ENCODE peak calls at places on chromosomes 5 and 9, in ten cellular contexts. One of them, this sample, is unnamed.

GRCh38 chr5:176899946-176900782 is 1.0 kb upstream of the HK3 start:
- DNase-seq in stimulated activated CD8-positive, alpha-beta memory T cell treated with anti-CD3 and anti-CD28 coated beads, Interleukin-4, amount 100 ng/mL, for 4 hours: no peak
- DNase-seq in stimulated activated effector memory CD8-positive, alpha-beta T cell treated with anti-CD3 and anti-CD28 coated beads, Interleukin-12 subunit alpha, Interleukin-12 subunit beta, amount 100 ng/mL, for 72 hours: peak
- DNase-seq in HTR-8/SVneo: no peak
- DNase-seq in AG08395: no peak
- DNase-seq in body of pancreas: no peak
- DNase-seq in SHP77: peak
- DNase-seq in effector memory CD4-positive, alpha-beta T cell: no peak
- DNase-seq in activated T-helper 9 cell treated with anti-CD3 and anti-CD28 coated beads, Interleukin-2, amount 50 U/mL, for 16 hours: no peak
- DNase-seq in activated CD4-positive, alpha-beta T cell treated with anti-CD3 and anti-CD28 coated beads for 36 hours: no peak
- DNase-seq in this sample: no peak

GRCh38 chr9:13088734-13089427 is 190.6 kb downstream of the MPDZ start:
- DNase-seq in AG08395: peak
- DNase-seq in activated CD4-positive, alpha-beta T cell treated with anti-CD3 and anti-CD28 coated beads for 36 hours: peak
- DNase-seq in stimulated activated effector memory CD8-positive, alpha-beta T cell treated with anti-CD3 and anti-CD28 coated beads, Interleukin-12 subunit alpha, Interleukin-12 subunit beta, amount 100 ng/mL, for 72 hours: no peak
- DNase-seq in effector memory CD4-positive, alpha-beta T cell: no peak
- DNase-seq in activated T-helper 9 cell treated with anti-CD3 and anti-CD28 coated beads, Interleukin-2, amount 50 U/mL, for 16 hours: no peak
- DNase-seq in SHP77: no peak
- DNase-seq in stimulated activated CD8-positive, alpha-beta memory T cell treated with anti-CD3 and anti-CD28 coated beads, Interleukin-4, amount 100 ng/mL, for 4 hours: no peak
- DNase-seq in body of pancreas: no peak
- DNase-seq in HTR-8/SVneo: peak
- DNase-seq in this sample: peak

GRCh38 chr5:72436796-72437471 is 70.3 kb downstream of the ZNF366 start:
- DNase-seq in stimulated activated effector memory CD8-positive, alpha-beta T cell treated with anti-CD3 and anti-CD28 coated beads, Interleukin-12 subunit alpha, Interleukin-12 subunit beta, amount 100 ng/mL, for 72 hours: no peak
- DNase-seq in AG08395: no peak
- DNase-seq in effector memory CD4-positive, alpha-beta T cell: no peak
- DNase-seq in SHP77: no peak
- DNase-seq in HTR-8/SVneo: peak
- DNase-seq in body of pancreas: no peak
- DNase-seq in stimulated activated CD8-positive, alpha-beta memory T cell treated with anti-CD3 and anti-CD28 coated beads, Interleukin-4, amount 100 ng/mL, for 4 hours: no peak
- DNase-seq in activated T-helper 9 cell treated with anti-CD3 and anti-CD28 coated beads, Interleukin-2, amount 50 U/mL, for 16 hours: no peak
- DNase-seq in activated CD4-positive, alpha-beta T cell treated with anti-CD3 and anti-CD28 coated beads for 36 hours: no peak
- DNase-seq in this sample: no peak

GRCh38 chr5:98935206-98935605 is 6.4 kb upstream of the CHD1 start:
- DNase-seq in effector memory CD4-positive, alpha-beta T cell: no peak
- DNase-seq in activated CD4-positive, alpha-beta T cell treated with anti-CD3 and anti-CD28 coated beads for 36 hours: no peak
- DNase-seq in SHP77: no peak
- DNase-seq in body of pancreas: no peak
- DNase-seq in stimulated activated effector memory CD8-positive, alpha-beta T cell treated with anti-CD3 and anti-CD28 coated beads, Interleukin-12 subunit alpha, Interleukin-12 subunit beta, amount 100 ng/mL, for 72 hours: no peak
- DNase-seq in activated T-helper 9 cell treated with anti-CD3 and anti-CD28 coated beads, Interleukin-2, amount 50 U/mL, for 16 hours: no peak
- DNase-seq in stimulated activated CD8-positive, alpha-beta memory T cell treated with anti-CD3 and anti-CD28 coated beads, Interleukin-4, amount 100 ng/mL, for 4 hours: no peak
- DNase-seq in AG08395: peak
- DNase-seq in HTR-8/SVneo: no peak
- DNase-seq in this sample: no peak

GRCh38 chr9:34437006-34437925 is 21.1 kb downstream of the FAM219A start:
- DNase-seq in SHP77: no peak
- DNase-seq in HTR-8/SVneo: no peak
- DNase-seq in stimulated activated CD8-positive, alpha-beta memory T cell treated with anti-CD3 and anti-CD28 coated beads, Interleukin-4, amount 100 ng/mL, for 4 hours: peak
- DNase-seq in stimulated activated effector memory CD8-positive, alpha-beta T cell treated with anti-CD3 and anti-CD28 coated beads, Interleukin-12 subunit alpha, Interleukin-12 subunit beta, amount 100 ng/mL, for 72 hours: peak
- DNase-seq in body of pancreas: peak
- DNase-seq in AG08395: peak
- DNase-seq in activated CD4-positive, alpha-beta T cell treated with anti-CD3 and anti-CD28 coated beads for 36 hours: peak
- DNase-seq in effector memory CD4-positive, alpha-beta T cell: peak
- DNase-seq in activated T-helper 9 cell treated with anti-CD3 and anti-CD28 coated beads, Interleukin-2, amount 50 U/mL, for 16 hours: peak
- DNase-seq in this sample: no peak

GRCh38 chr5:139884144-139884543 is 88.5 kb downstream of the PSD2 start:
- DNase-seq in AG08395: no peak
- DNase-seq in HTR-8/SVneo: no peak
- DNase-seq in effector memory CD4-positive, alpha-beta T cell: no peak
- DNase-seq in SHP77: no peak
- DNase-seq in stimulated activated CD8-positive, alpha-beta memory T cell treated with anti-CD3 and anti-CD28 coated beads, Interleukin-4, amount 100 ng/mL, for 4 hours: no peak
- DNase-seq in activated T-helper 9 cell treated with anti-CD3 and anti-CD28 coated beads, Interleukin-2, amount 50 U/mL, for 16 hours: no peak
- DNase-seq in stimulated activated effector memory CD8-positive, alpha-beta T cell treated with anti-CD3 and anti-CD28 coated beads, Interleukin-12 subunit alpha, Interleukin-12 subunit beta, amount 100 ng/mL, for 72 hours: no peak
- DNase-seq in activated CD4-positive, alpha-beta T cell treated with anti-CD3 and anti-CD28 coated beads for 36 hours: no peak
- DNase-seq in body of pancreas: no peak
- DNase-seq in this sample: no peak

GRCh38 chr9:71506821-71507220 is 261.5 kb downstream of the CEMIP2 start:
- DNase-seq in effector memory CD4-positive, alpha-beta T cell: no peak
- DNase-seq in AG08395: peak
- DNase-seq in HTR-8/SVneo: no peak
- DNase-seq in SHP77: no peak
- DNase-seq in body of pancreas: no peak
- DNase-seq in stimulated activated effector memory CD8-positive, alpha-beta T cell treated with anti-CD3 and anti-CD28 coated beads, Interleukin-12 subunit alpha, Interleukin-12 subunit beta, amount 100 ng/mL, for 72 hours: no peak
- DNase-seq in activated CD4-positive, alpha-beta T cell treated with anti-CD3 and anti-CD28 coated beads for 36 hours: no peak
- DNase-seq in activated T-helper 9 cell treated with anti-CD3 and anti-CD28 coated beads, Interleukin-2, amount 50 U/mL, for 16 hours: no peak
- DNase-seq in stimulated activated CD8-positive, alpha-beta memory T cell treated with anti-CD3 and anti-CD28 coated beads, Interleukin-4, amount 100 ng/mL, for 4 hours: no peak
- DNase-seq in this sample: peak

GRCh38 chr9:4334439-4334838 is 34.6 kb upstream of the GLIS3 start:
- DNase-seq in stimulated activated CD8-positive, alpha-beta memory T cell treated with anti-CD3 and anti-CD28 coated beads, Interleukin-4, amount 100 ng/mL, for 4 hours: no peak
- DNase-seq in body of pancreas: peak
- DNase-seq in SHP77: no peak
- DNase-seq in AG08395: no peak
- DNase-seq in HTR-8/SVneo: no peak
- DNase-seq in effector memory CD4-positive, alpha-beta T cell: no peak
- DNase-seq in activated CD4-positive, alpha-beta T cell treated with anti-CD3 and anti-CD28 coated beads for 36 hours: no peak
- DNase-seq in stimulated activated effector memory CD8-positive, alpha-beta T cell treated with anti-CD3 and anti-CD28 coated beads, Interleukin-12 subunit alpha, Interleukin-12 subunit beta, amount 100 ng/mL, for 72 hours: no peak
- DNase-seq in activated T-helper 9 cell treated with anti-CD3 and anti-CD28 coated beads, Interleukin-2, amount 50 U/mL, for 16 hours: no peak
- DNase-seq in this sample: no peak

GRCh38 chr5:119271758-119272730 is 83.8 kb upstream of the TNFAIP8 start:
- DNase-seq in SHP77: no peak
- DNase-seq in stimulated activated CD8-positive, alpha-beta memory T cell treated with anti-CD3 and anti-CD28 coated beads, Interleukin-4, amount 100 ng/mL, for 4 hours: no peak
- DNase-seq in activated T-helper 9 cell treated with anti-CD3 and anti-CD28 coated beads, Interleukin-2, amount 50 U/mL, for 16 hours: no peak
- DNase-seq in effector memory CD4-positive, alpha-beta T cell: no peak
- DNase-seq in AG08395: no peak
- DNase-seq in activated CD4-positive, alpha-beta T cell treated with anti-CD3 and anti-CD28 coated beads for 36 hours: no peak
- DNase-seq in stimulated activated effector memory CD8-positive, alpha-beta T cell treated with anti-CD3 and anti-CD28 coated beads, Interleukin-12 subunit alpha, Interleukin-12 subunit beta, amount 100 ng/mL, for 72 hours: no peak
- DNase-seq in HTR-8/SVneo: no peak
- DNase-seq in body of pancreas: no peak
- DNase-seq in this sample: no peak

GRCh38 chr5:142636093-142636492 is 49.8 kb downstream of the FGF1 start:
- DNase-seq in body of pancreas: no peak
- DNase-seq in SHP77: no peak
- DNase-seq in activated CD4-positive, alpha-beta T cell treated with anti-CD3 and anti-CD28 coated beads for 36 hours: no peak
- DNase-seq in HTR-8/SVneo: no peak
- DNase-seq in stimulated activated CD8-positive, alpha-beta memory T cell treated with anti-CD3 and anti-CD28 coated beads, Interleukin-4, amount 100 ng/mL, for 4 hours: no peak
- DNase-seq in AG08395: no peak
- DNase-seq in effector memory CD4-positive, alpha-beta T cell: no peak
- DNase-seq in activated T-helper 9 cell treated with anti-CD3 and anti-CD28 coated beads, Interleukin-2, amount 50 U/mL, for 16 hours: no peak
- DNase-seq in stimulated activated effector memory CD8-positive, alpha-beta T cell treated with anti-CD3 and anti-CD28 coated beads, Interleukin-12 subunit alpha, Interleukin-12 subunit beta, amount 100 ng/mL, for 72 hours: no peak
- DNase-seq in this sample: no peak

GRCh38 chr5:74490814-74491213 is 149.7 kb downstream of the ENC1 start:
- DNase-seq in stimulated activated effector memory CD8-positive, alpha-beta T cell treated with anti-CD3 and anti-CD28 coated beads, Interleukin-12 subunit alpha, Interleukin-12 subunit beta, amount 100 ng/mL, for 72 hours: no peak
- DNase-seq in SHP77: no peak
- DNase-seq in activated CD4-positive, alpha-beta T cell treated with anti-CD3 and anti-CD28 coated beads for 36 hours: no peak
- DNase-seq in body of pancreas: peak
- DNase-seq in activated T-helper 9 cell treated with anti-CD3 and anti-CD28 coated beads, Interleukin-2, amount 50 U/mL, for 16 hours: no peak
- DNase-seq in stimulated activated CD8-positive, alpha-beta memory T cell treated with anti-CD3 and anti-CD28 coated beads, Interleukin-4, amount 100 ng/mL, for 4 hours: no peak
- DNase-seq in HTR-8/SVneo: no peak
- DNase-seq in effector memory CD4-positive, alpha-beta T cell: no peak
- DNase-seq in AG08395: no peak
- DNase-seq in this sample: no peak

GRCh38 chr5:133531178-133531577 is 81.2 kb downstream of the FSTL4 start:
- DNase-seq in SHP77: no peak
- DNase-seq in HTR-8/SVneo: no peak
- DNase-seq in stimulated activated effector memory CD8-positive, alpha-beta T cell treated with anti-CD3 and anti-CD28 coated beads, Interleukin-12 subunit alpha, Interleukin-12 subunit beta, amount 100 ng/mL, for 72 hours: peak
- DNase-seq in effector memory CD4-positive, alpha-beta T cell: no peak
- DNase-seq in activated CD4-positive, alpha-beta T cell treated with anti-CD3 and anti-CD28 coated beads for 36 hours: no peak
- DNase-seq in activated T-helper 9 cell treated with anti-CD3 and anti-CD28 coated beads, Interleukin-2, amount 50 U/mL, for 16 hours: no peak
- DNase-seq in stimulated activated CD8-positive, alpha-beta memory T cell treated with anti-CD3 and anti-CD28 coated beads, Interleukin-4, amount 100 ng/mL, for 4 hours: no peak
- DNase-seq in body of pancreas: no peak
- DNase-seq in AG08395: no peak
- DNase-seq in this sample: no peak

GRCh38 chr5:124655943-124656459 is 90.4 kb downstream of the ZNF608 start:
- DNase-seq in body of pancreas: peak
- DNase-seq in activated T-helper 9 cell treated with anti-CD3 and anti-CD28 coated beads, Interleukin-2, amount 50 U/mL, for 16 hours: no peak
- DNase-seq in HTR-8/SVneo: peak
- DNase-seq in stimulated activated effector memory CD8-positive, alpha-beta T cell treated with anti-CD3 and anti-CD28 coated beads, Interleukin-12 subunit alpha, Interleukin-12 subunit beta, amount 100 ng/mL, for 72 hours: no peak
- DNase-seq in SHP77: peak
- DNase-seq in activated CD4-positive, alpha-beta T cell treated with anti-CD3 and anti-CD28 coated beads for 36 hours: no peak
- DNase-seq in AG08395: peak
- DNase-seq in stimulated activated CD8-positive, alpha-beta memory T cell treated with anti-CD3 and anti-CD28 coated beads, Interleukin-4, amount 100 ng/mL, for 4 hours: no peak
- DNase-seq in effector memory CD4-positive, alpha-beta T cell: no peak
- DNase-seq in this sample: peak

GRCh38 chr9:69476016-69476415 is 151.0 kb downstream of the ENTREP1 start:
- DNase-seq in effector memory CD4-positive, alpha-beta T cell: no peak
- DNase-seq in stimulated activated effector memory CD8-positive, alpha-beta T cell treated with anti-CD3 and anti-CD28 coated beads, Interleukin-12 subunit alpha, Interleukin-12 subunit beta, amount 100 ng/mL, for 72 hours: no peak
- DNase-seq in SHP77: no peak
- DNase-seq in body of pancreas: no peak
- DNase-seq in activated T-helper 9 cell treated with anti-CD3 and anti-CD28 coated beads, Interleukin-2, amount 50 U/mL, for 16 hours: no peak
- DNase-seq in HTR-8/SVneo: no peak
- DNase-seq in activated CD4-positive, alpha-beta T cell treated with anti-CD3 and anti-CD28 coated beads for 36 hours: peak
- DNase-seq in stimulated activated CD8-positive, alpha-beta memory T cell treated with anti-CD3 and anti-CD28 coated beads, Interleukin-4, amount 100 ng/mL, for 4 hours: no peak
- DNase-seq in AG08395: no peak
- DNase-seq in this sample: no peak

This sample was measured in H54.